ENCODE peak calls at places on chromosomes 13 and 19, in nine cellular contexts. One of them, this sample, is unnamed.

GRCh38 chr13:24083722-24084421 is 76.6 kb upstream of the SPATA13 start:
- DNase-seq in stomach: no peak
- DNase-seq in thyroid gland: no peak
- DNase-seq in A549: no peak
- DNase-seq in uterus: no peak
- DNase-seq in HCT116: no peak
- DNase-seq in sigmoid colon: no peak
- DNase-seq in body of pancreas: no peak
- DNase-seq in Peyer's patch: no peak
- DNase-seq in this sample: no peak

GRCh38 chr19:35516310-35516709 is 2.9 kb upstream of the DMKN start:
- DNase-seq in stomach: no peak
- DNase-seq in thyroid gland: no peak
- DNase-seq in A549: no peak
- DNase-seq in uterus: no peak
- DNase-seq in HCT116: no peak
- DNase-seq in sigmoid colon: no peak
- DNase-seq in body of pancreas: no peak
- DNase-seq in Peyer's patch: no peak
- DNase-seq in this sample: no peak

GRCh38 chr13:98279473-98280175 is 102.6 kb upstream of the RNF113B start:
- DNase-seq in stomach: no peak
- DNase-seq in thyroid gland: peak; percentile 93
- DNase-seq in A549: no peak
- DNase-seq in uterus: no peak
- DNase-seq in HCT116: no peak
- DNase-seq in sigmoid colon: no peak
- DNase-seq in body of pancreas: no peak
- DNase-seq in Peyer's patch: no peak
- DNase-seq in this sample: no peak

GRCh38 chr19:8391274-8392016 is 1.3 kb downstream of the RAB11B start:
- DNase-seq in stomach: peak; percentile 54
- DNase-seq in thyroid gland: peak; percentile 63
- DNase-seq in A549: no peak
- DNase-seq in uterus: no peak
- DNase-seq in HCT116: no peak
- DNase-seq in sigmoid colon: peak; percentile 69
- DNase-seq in body of pancreas: no peak
- DNase-seq in Peyer's patch: no peak
- DNase-seq in this sample: peak; percentile 53

GRCh38 chr13:87123987-87124784 is 547.0 kb upstream of the SLITRK5 start:
- DNase-seq in stomach: no peak
- DNase-seq in thyroid gland: peak; percentile 35
- DNase-seq in A549: peak; percentile 1
- DNase-seq in uterus: no peak
- DNase-seq in HCT116: peak; percentile 75
- DNase-seq in sigmoid colon: no peak
- DNase-seq in body of pancreas: no peak
- DNase-seq in Peyer's patch: no peak
- DNase-seq in this sample: no peak

GRCh38 chr13:113625965-113626661 is 31.9 kb downstream of the ATP4B start:
- DNase-seq in stomach: no peak
- DNase-seq in thyroid gland: no peak
- DNase-seq in A549: no peak
- DNase-seq in uterus: no peak
- DNase-seq in HCT116: no peak
- DNase-seq in sigmoid colon: peak; percentile 32
- DNase-seq in body of pancreas: no peak
- DNase-seq in Peyer's patch: no peak
- DNase-seq in this sample: no peak

GRCh38 chr19:15218501-15218900 is 13.7 kb downstream of the EPHX3 start:
- DNase-seq in stomach: no peak
- DNase-seq in thyroid gland: no peak
- DNase-seq in A549: no peak
- DNase-seq in uterus: no peak
- DNase-seq in HCT116: no peak
- DNase-seq in sigmoid colon: no peak
- DNase-seq in body of pancreas: no peak
- DNase-seq in Peyer's patch: no peak
- DNase-seq in this sample: no peak

GRCh38 chr19:47598407-47599349 is 10.3 kb upstream of the BICRA start:
- DNase-seq in stomach: peak; percentile 41
- DNase-seq in thyroid gland: peak; percentile 49
- DNase-seq in A549: peak; percentile 98
- DNase-seq in uterus: peak; percentile 75
- DNase-seq in HCT116: peak; percentile 61
- DNase-seq in sigmoid colon: peak; percentile 92
- DNase-seq in body of pancreas: peak; percentile 26
- DNase-seq in Peyer's patch: no peak
- DNase-seq in this sample: peak; percentile 83

GRCh38 chr13:48334534-48335127 is 31.1 kb downstream of the RB1 start:
- DNase-seq in stomach: no peak
- DNase-seq in thyroid gland: no peak
- DNase-seq in A549: peak; percentile 0
- DNase-seq in uterus: no peak
- DNase-seq in HCT116: peak; percentile 19
- DNase-seq in sigmoid colon: no peak
- DNase-seq in body of pancreas: no peak
- DNase-seq in Peyer's patch: no peak
- DNase-seq in this sample: no peak

GRCh38 chr13:111845621-111846351 is 221.2 kb upstream of the SOX1 start:
- DNase-seq in stomach: no peak
- DNase-seq in thyroid gland: no peak
- DNase-seq in A549: no peak
- DNase-seq in uterus: no peak
- DNase-seq in HCT116: no peak
- DNase-seq in sigmoid colon: no peak
- DNase-seq in body of pancreas: no peak
- DNase-seq in Peyer's patch: no peak
- DNase-seq in this sample: no peak

GRCh38 chr13:21081926-21082325 is 20.5 kb upstream of the LATS2 start:
- DNase-seq in stomach: no peak
- DNase-seq in thyroid gland: no peak
- DNase-seq in A549: no peak
- DNase-seq in uterus: no peak
- DNase-seq in HCT116: no peak
- DNase-seq in sigmoid colon: no peak
- DNase-seq in body of pancreas: no peak
- DNase-seq in Peyer's patch: no peak
- DNase-seq in this sample: no peak

GRCh38 chr19:13010038-13010991 is 15.0 kb downstream of the NFIX start:
- DNase-seq in stomach: peak; percentile 82
- DNase-seq in thyroid gland: no peak
- DNase-seq in A549: no peak
- DNase-seq in uterus: peak; percentile 72
- DNase-seq in HCT116: no peak
- DNase-seq in sigmoid colon: no peak
- DNase-seq in body of pancreas: no peak
- DNase-seq in Peyer's patch: no peak
- DNase-seq in this sample: no peak

GRCh38 chr13:112231451-112232083 is 144.6 kb upstream of the SPACA7 start:
- DNase-seq in stomach: no peak
- DNase-seq in thyroid gland: no peak
- DNase-seq in A549: no peak
- DNase-seq in uterus: no peak
- DNase-seq in HCT116: no peak
- DNase-seq in sigmoid colon: no peak
- DNase-seq in body of pancreas: no peak
- DNase-seq in Peyer's patch: no peak
- DNase-seq in this sample: no peak

GRCh38 chr19:38862321-38863059 is 12.7 kb upstream of the HNRNPL start:
- DNase-seq in stomach: no peak
- DNase-seq in thyroid gland: peak; percentile 29
- DNase-seq in A549: no peak
- DNase-seq in uterus: peak; percentile 72
- DNase-seq in HCT116: no peak
- DNase-seq in sigmoid colon: peak; percentile 94
- DNase-seq in body of pancreas: peak; percentile 55
- DNase-seq in Peyer's patch: no peak
- DNase-seq in this sample: peak; percentile 75

GRCh38 chr19:18683955-18684641 is 618 bp downstream of the CRTC1 start:
- DNase-seq in stomach: no peak
- DNase-seq in thyroid gland: no peak
- DNase-seq in A549: no peak
- DNase-seq in uterus: no peak
- DNase-seq in HCT116: no peak
- DNase-seq in sigmoid colon: no peak
- DNase-seq in body of pancreas: no peak
- DNase-seq in Peyer's patch: no peak
- DNase-seq in this sample: no peak

GRCh38 chr13:39895254-39895653 is 239.8 kb downstream of the COG6 start:
- DNase-seq in stomach: no peak
- DNase-seq in thyroid gland: no peak
- DNase-seq in A549: no peak
- DNase-seq in uterus: no peak
- DNase-seq in HCT116: no peak
- DNase-seq in sigmoid colon: no peak
- DNase-seq in body of pancreas: no peak
- DNase-seq in Peyer's patch: no peak
- DNase-seq in this sample: no peak

GRCh38 chr13:72151241-72151640 is 284.2 kb upstream of the DACH1 start:
- DNase-seq in stomach: no peak
- DNase-seq in thyroid gland: no peak
- DNase-seq in A549: no peak
- DNase-seq in uterus: no peak
- DNase-seq in HCT116: no peak
- DNase-seq in sigmoid colon: no peak
- DNase-seq in body of pancreas: no peak
- DNase-seq in Peyer's patch: no peak
- DNase-seq in this sample: no peak

GRCh38 chr19:18291590-18292459 is 10.4 kb upstream of the JUND start:
- DNase-seq in stomach: peak; percentile 82
- DNase-seq in thyroid gland: peak; percentile 90
- DNase-seq in A549: peak; percentile 65
- DNase-seq in uterus: peak; percentile 94
- DNase-seq in HCT116: no peak
- DNase-seq in sigmoid colon: peak; percentile 96
- DNase-seq in body of pancreas: peak; percentile 70
- DNase-seq in Peyer's patch: peak; percentile 97
- DNase-seq in this sample: peak; percentile 88

GRCh38 chr13:102443234-102443633 is 41.4 kb upstream of the FGF14 start:
- DNase-seq in stomach: no peak
- DNase-seq in thyroid gland: no peak
- DNase-seq in A549: no peak
- DNase-seq in uterus: no peak
- DNase-seq in HCT116: no peak
- DNase-seq in sigmoid colon: no peak
- DNase-seq in body of pancreas: no peak
- DNase-seq in Peyer's patch: no peak
- DNase-seq in this sample: no peak

GRCh38 chr19:18928018-18928805 is 8.7 kb downstream of the DDX49 start:
- DNase-seq in stomach: no peak
- DNase-seq in thyroid gland: no peak
- DNase-seq in A549: no peak
- DNase-seq in uterus: no peak
- DNase-seq in HCT116: no peak
- DNase-seq in sigmoid colon: no peak
- DNase-seq in body of pancreas: no peak
- DNase-seq in Peyer's patch: no peak
- DNase-seq in this sample: no peak

GRCh38 chr19:4891066-4891465 is 11.6 kb downstream of the ARRDC5 start:
- DNase-seq in stomach: no peak
- DNase-seq in thyroid gland: no peak
- DNase-seq in A549: no peak
- DNase-seq in uterus: no peak
- DNase-seq in HCT116: no peak
- DNase-seq in sigmoid colon: no peak
- DNase-seq in body of pancreas: no peak
- DNase-seq in Peyer's patch: no peak
- DNase-seq in this sample: no peak

GRCh38 chr13:80379245-80379644 is 38.3 kb upstream of the SPRY2 start:
- DNase-seq in stomach: no peak
- DNase-seq in thyroid gland: no peak
- DNase-seq in A549: peak; percentile 13
- DNase-seq in uterus: no peak
- DNase-seq in HCT116: no peak
- DNase-seq in sigmoid colon: no peak
- DNase-seq in body of pancreas: no peak
- DNase-seq in Peyer's patch: no peak
- DNase-seq in this sample: no peak

GRCh38 chr19:11767633-11768133 is 883 bp downstream of the ZNF441 start:
- DNase-seq in stomach: peak; percentile 49
- DNase-seq in thyroid gland: peak; percentile 41
- DNase-seq in A549: no peak
- DNase-seq in uterus: peak; percentile 22
- DNase-seq in HCT116: no peak
- DNase-seq in sigmoid colon: peak; percentile 70
- DNase-seq in body of pancreas: peak; percentile 60
- DNase-seq in Peyer's patch: peak; percentile 28
- DNase-seq in this sample: peak; percentile 38

GRCh38 chr19:33366127-33366526 is 7.4 kb upstream of the CEBPG start:
- DNase-seq in stomach: no peak
- DNase-seq in thyroid gland: no peak
- DNase-seq in A549: no peak
- DNase-seq in uterus: no peak
- DNase-seq in HCT116: no peak
- DNase-seq in sigmoid colon: no peak
- DNase-seq in body of pancreas: no peak
- DNase-seq in Peyer's patch: no peak
- DNase-seq in this sample: no peak
- H3K4me1 ChIP-seq in stomach: no peaks in the 10 kb centered on the region
- H3K4me1 ChIP-seq in thyroid gland: no peaks in the 10 kb centered on the region
- H3K4me1 ChIP-seq in A549: peaks cover 9% of the 10 kb centered on the region
- H3K4me1 ChIP-seq in uterus: no peaks in the 10 kb centered on the region
- H3K4me1 ChIP-seq in HCT116: peaks cover 10% of the 10 kb centered on the region
- H3K4me1 ChIP-seq in sigmoid colon: no peaks in the 10 kb centered on the region
- H3K4me1 ChIP-seq in body of pancreas: no peaks in the 10 kb centered on the region
- H3K4me1 ChIP-seq in Peyer's patch: no peaks in the 10 kb centered on the region
- H3K4me1 ChIP-seq in this sample: no peaks in the 10 kb centered on the region

GRCh38 chr19:56301152-56301551 is 13.5 kb downstream of the ZSCAN5A start:
- DNase-seq in stomach: no peak
- DNase-seq in thyroid gland: no peak
- DNase-seq in A549: no peak
- DNase-seq in uterus: no peak
- DNase-seq in HCT116: no peak
- DNase-seq in sigmoid colon: no peak
- DNase-seq in body of pancreas: no peak
- DNase-seq in Peyer's patch: no peak
- DNase-seq in this sample: no peak
- TF ChIP-seq CTCF in stomach: no peak
- TF ChIP-seq CTCF in thyroid gland: no peak
- TF ChIP-seq CTCF in A549: no peak
- TF ChIP-seq CTCF in uterus: no peak
- TF ChIP-seq CTCF in HCT116: peak; percentile 31
- TF ChIP-seq CTCF in sigmoid colon: no peak
- TF ChIP-seq CTCF in body of pancreas: no peak
- TF ChIP-seq CTCF in Peyer's patch: no peak
- TF ChIP-seq CTCF in this sample: no peak

GRCh38 chr19:56507446-56508281 is at the start of gene ZNF471:
- DNase-seq in stomach: peak; percentile 97
- DNase-seq in thyroid gland: peak; percentile 99
- DNase-seq in A549: peak; percentile 4
- DNase-seq in uterus: peak; percentile 99
- DNase-seq in HCT116: no peak
- DNase-seq in sigmoid colon: peak; percentile 99
- DNase-seq in body of pancreas: peak; percentile 96
- DNase-seq in Peyer's patch: peak; percentile 84
- DNase-seq in this sample: peak; percentile 99
- TF ChIP-seq POLR2A in stomach: no peak
- TF ChIP-seq POLR2A in thyroid gland: peak; percentile 49
- TF ChIP-seq POLR2A in A549: no peak
- TF ChIP-seq POLR2A in uterus: peak; percentile 28
- TF ChIP-seq POLR2A in HCT116: no peak
- TF ChIP-seq POLR2A in sigmoid colon: no peak
- TF ChIP-seq POLR2A in body of pancreas: peak; percentile 53
- TF ChIP-seq POLR2A in Peyer's patch: no peak
- TF ChIP-seq POLR2A in this sample: no peak

GRCh38 chr19:43778651-43779050 is 2.1 kb downstream of the KCNN4 start:
- DNase-seq in stomach: no peak
- DNase-seq in thyroid gland: no peak
- DNase-seq in A549: no peak
- DNase-seq in uterus: no peak
- DNase-seq in HCT116: no peak
- DNase-seq in sigmoid colon: no peak
- DNase-seq in body of pancreas: no peak
- DNase-seq in Peyer's patch: peak; percentile 62
- DNase-seq in this sample: no peak
- H3K4me1 ChIP-seq in stomach: peaks cover 56% of the 10 kb centered on the region
- H3K4me1 ChIP-seq in thyroid gland: peaks cover 6% of the 10 kb centered on the region
- H3K4me1 ChIP-seq in A549: peaks cover 68% of the 10 kb centered on the region
- H3K4me1 ChIP-seq in uterus: peaks cover 7% of the 10 kb centered on the region
- H3K4me1 ChIP-seq in HCT116: peaks cover 77% of the 10 kb centered on the region
- H3K4me1 ChIP-seq in sigmoid colon: peaks cover 13% of the 10 kb centered on the region
- H3K4me1 ChIP-seq in body of pancreas: peaks cover 13% of the 10 kb centered on the region
- H3K4me1 ChIP-seq in Peyer's patch: peaks cover 9% of the 10 kb centered on the region
- H3K4me1 ChIP-seq in this sample: no peaks in the 10 kb centered on the region

This sample was measured in adrenal gland.